ENCODE peak calls at places on chromosomes 4 and X, in eight cellular contexts. One of them, this sample, is unnamed.

GRCh38 chr4:14169460-14169859 is 541.9 kb upstream of the BOD1L1 start:
- DNase-seq in GM04504: no peak
- DNase-seq in GM23248: peak
- DNase-seq in Panc1: no peak
- DNase-seq in IMR-90: peak
- DNase-seq in T-helper 1 cell: no peak
- DNase-seq in GM12891: no peak
- DNase-seq in stimulated activated CD4-positive, alpha-beta T cell treated with anti-CD3 and anti-CD28 coated beads, Interleukin-4, amount 100 ng/mL, for 48 hours: no peak
- DNase-seq in this sample: no peak

GRCh38 chr4:140078366-140078765 is 75.6 kb downstream of the MAML3 start:
- DNase-seq in GM04504: no peak
- DNase-seq in Panc1: no peak
- DNase-seq in IMR-90: peak
- DNase-seq in stimulated activated CD4-positive, alpha-beta T cell treated with anti-CD3 and anti-CD28 coated beads, Interleukin-4, amount 100 ng/mL, for 48 hours: no peak
- DNase-seq in GM23248: peak
- DNase-seq in T-helper 1 cell: no peak
- DNase-seq in GM12891: no peak
- DNase-seq in this sample: no peak

GRCh38 chr4:3291969-3292570 is 751 bp upstream of the RGS12 start:
- DNase-seq in Panc1: no peak
- DNase-seq in IMR-90: no peak
- DNase-seq in GM23248: peak
- DNase-seq in T-helper 1 cell: peak
- DNase-seq in stimulated activated CD4-positive, alpha-beta T cell treated with anti-CD3 and anti-CD28 coated beads, Interleukin-4, amount 100 ng/mL, for 48 hours: no peak
- DNase-seq in GM04504: no peak
- DNase-seq in GM12891: no peak
- DNase-seq in this sample: no peak

GRCh38 chr4:116705466-116705865 is 379.9 kb downstream of the TRAM1L1 start:
- DNase-seq in GM23248: no peak
- DNase-seq in Panc1: no peak
- DNase-seq in IMR-90: no peak
- DNase-seq in GM04504: no peak
- DNase-seq in T-helper 1 cell: no peak
- DNase-seq in GM12891: no peak
- DNase-seq in stimulated activated CD4-positive, alpha-beta T cell treated with anti-CD3 and anti-CD28 coated beads, Interleukin-4, amount 100 ng/mL, for 48 hours: no peak
- DNase-seq in this sample: no peak

GRCh38 chrX:8052909-8053308 is 118.2 kb downstream of the VCX2 start:
- DNase-seq in GM04504: no peak
- DNase-seq in T-helper 1 cell: no peak
- DNase-seq in IMR-90: no peak
- DNase-seq in GM23248: no peak
- DNase-seq in GM12891: no peak
- DNase-seq in stimulated activated CD4-positive, alpha-beta T cell treated with anti-CD3 and anti-CD28 coated beads, Interleukin-4, amount 100 ng/mL, for 48 hours: no peak
- DNase-seq in Panc1: no peak
- DNase-seq in this sample: no peak

GRCh38 chrX:107213477-107213876 is 7.1 kb downstream of the DNAAF6 start:
- DNase-seq in T-helper 1 cell: no peak
- DNase-seq in GM04504: no peak
- DNase-seq in GM23248: no peak
- DNase-seq in Panc1: no peak
- DNase-seq in GM12891: no peak
- DNase-seq in IMR-90: no peak
- DNase-seq in stimulated activated CD4-positive, alpha-beta T cell treated with anti-CD3 and anti-CD28 coated beads, Interleukin-4, amount 100 ng/mL, for 48 hours: no peak
- DNase-seq in this sample: no peak

GRCh38 chr4:84019626-84020025 is 479.5 kb downstream of the NKX6-1 start:
- DNase-seq in GM23248: no peak
- DNase-seq in IMR-90: no peak
- DNase-seq in GM04504: no peak
- DNase-seq in stimulated activated CD4-positive, alpha-beta T cell treated with anti-CD3 and anti-CD28 coated beads, Interleukin-4, amount 100 ng/mL, for 48 hours: no peak
- DNase-seq in Panc1: no peak
- DNase-seq in T-helper 1 cell: no peak
- DNase-seq in GM12891: no peak
- DNase-seq in this sample: no peak

GRCh38 chr4:150784305-150784704 is 202.4 kb downstream of the MAB21L2 start:
- DNase-seq in IMR-90: no peak
- DNase-seq in T-helper 1 cell: no peak
- DNase-seq in GM04504: no peak
- DNase-seq in GM12891: no peak
- DNase-seq in stimulated activated CD4-positive, alpha-beta T cell treated with anti-CD3 and anti-CD28 coated beads, Interleukin-4, amount 100 ng/mL, for 48 hours: no peak
- DNase-seq in GM23248: no peak
- DNase-seq in Panc1: no peak
- DNase-seq in this sample: no peak

GRCh38 chr4:95044204-95044848 is 286.6 kb downstream of the BMPR1B start:
- DNase-seq in GM12891: no peak
- DNase-seq in stimulated activated CD4-positive, alpha-beta T cell treated with anti-CD3 and anti-CD28 coated beads, Interleukin-4, amount 100 ng/mL, for 48 hours: no peak
- DNase-seq in IMR-90: no peak
- DNase-seq in Panc1: no peak
- DNase-seq in GM23248: no peak
- DNase-seq in GM04504: no peak
- DNase-seq in T-helper 1 cell: no peak
- DNase-seq in this sample: no peak

GRCh38 chr4:1081689-1082040 is 31.7 kb downstream of the RNF212 start:
- DNase-seq in T-helper 1 cell: no peak
- DNase-seq in IMR-90: peak
- DNase-seq in GM23248: peak
- DNase-seq in stimulated activated CD4-positive, alpha-beta T cell treated with anti-CD3 and anti-CD28 coated beads, Interleukin-4, amount 100 ng/mL, for 48 hours: no peak
- DNase-seq in GM12891: no peak
- DNase-seq in GM04504: no peak
- DNase-seq in Panc1: no peak
- DNase-seq in this sample: no peak

GRCh38 chr4:47913858-47914218 is 545 bp downstream of the NFXL1 start:
- DNase-seq in IMR-90: no peak
- DNase-seq in GM04504: no peak
- DNase-seq in Panc1: no peak
- DNase-seq in T-helper 1 cell: peak
- DNase-seq in stimulated activated CD4-positive, alpha-beta T cell treated with anti-CD3 and anti-CD28 coated beads, Interleukin-4, amount 100 ng/mL, for 48 hours: peak
- DNase-seq in GM12891: peak
- DNase-seq in GM23248: peak
- DNase-seq in this sample: peak

GRCh38 chr4:42412251-42412650 is 15.0 kb downstream of the SHISA3 start:
- DNase-seq in GM12891: no peak
- DNase-seq in IMR-90: peak
- DNase-seq in GM04504: peak
- DNase-seq in Panc1: no peak
- DNase-seq in GM23248: peak
- DNase-seq in stimulated activated CD4-positive, alpha-beta T cell treated with anti-CD3 and anti-CD28 coated beads, Interleukin-4, amount 100 ng/mL, for 48 hours: no peak
- DNase-seq in T-helper 1 cell: no peak
- DNase-seq in this sample: no peak

GRCh38 chr4:81003549-81004240 is 26.8 kb upstream of the BMP3 start:
- DNase-seq in stimulated activated CD4-positive, alpha-beta T cell treated with anti-CD3 and anti-CD28 coated beads, Interleukin-4, amount 100 ng/mL, for 48 hours: no peak
- DNase-seq in GM23248: no peak
- DNase-seq in Panc1: no peak
- DNase-seq in IMR-90: no peak
- DNase-seq in T-helper 1 cell: no peak
- DNase-seq in GM04504: no peak
- DNase-seq in GM12891: no peak
- DNase-seq in this sample: no peak

GRCh38 chr4:38150021-38150671 is 189.9 kb downstream of the PTTG2 start:
- DNase-seq in Panc1: no peak
- DNase-seq in stimulated activated CD4-positive, alpha-beta T cell treated with anti-CD3 and anti-CD28 coated beads, Interleukin-4, amount 100 ng/mL, for 48 hours: no peak
- DNase-seq in GM23248: peak
- DNase-seq in IMR-90: peak
- DNase-seq in GM12891: no peak
- DNase-seq in GM04504: no peak
- DNase-seq in T-helper 1 cell: no peak
- DNase-seq in this sample: no peak

GRCh38 chr4:85724801-85725548 is 250.0 kb downstream of the ARHGAP24 start:
- DNase-seq in GM23248: peak
- DNase-seq in Panc1: no peak
- DNase-seq in IMR-90: no peak
- DNase-seq in GM04504: no peak
- DNase-seq in T-helper 1 cell: no peak
- DNase-seq in GM12891: no peak
- DNase-seq in stimulated activated CD4-positive, alpha-beta T cell treated with anti-CD3 and anti-CD28 coated beads, Interleukin-4, amount 100 ng/mL, for 48 hours: no peak
- DNase-seq in this sample: no peak

GRCh38 chr4:1375051-1375721 is 28.2 kb downstream of the UVSSA start:
- DNase-seq in stimulated activated CD4-positive, alpha-beta T cell treated with anti-CD3 and anti-CD28 coated beads, Interleukin-4, amount 100 ng/mL, for 48 hours: no peak
- DNase-seq in Panc1: no peak
- DNase-seq in T-helper 1 cell: no peak
- DNase-seq in GM04504: no peak
- DNase-seq in IMR-90: no peak
- DNase-seq in GM12891: no peak
- DNase-seq in GM23248: no peak
- DNase-seq in this sample: no peak

GRCh38 chr4:142435599-142436235 is 410.4 kb downstream of the INPP4B start:
- DNase-seq in GM23248: no peak
- DNase-seq in stimulated activated CD4-positive, alpha-beta T cell treated with anti-CD3 and anti-CD28 coated beads, Interleukin-4, amount 100 ng/mL, for 48 hours: no peak
- DNase-seq in T-helper 1 cell: no peak
- DNase-seq in GM12891: no peak
- DNase-seq in IMR-90: no peak
- DNase-seq in Panc1: no peak
- DNase-seq in GM04504: no peak
- DNase-seq in this sample: no peak

GRCh38 chr4:97720869-97721432 is 422.3 kb downstream of the STPG2 start:
- DNase-seq in GM23248: no peak
- DNase-seq in stimulated activated CD4-positive, alpha-beta T cell treated with anti-CD3 and anti-CD28 coated beads, Interleukin-4, amount 100 ng/mL, for 48 hours: no peak
- DNase-seq in IMR-90: no peak
- DNase-seq in Panc1: peak
- DNase-seq in GM12891: no peak
- DNase-seq in GM04504: no peak
- DNase-seq in T-helper 1 cell: no peak
- DNase-seq in this sample: no peak

GRCh38 chr4:16157609-16158503 is 68.4 kb downstream of the TAPT1 start:
- DNase-seq in GM12891: no peak
- DNase-seq in GM23248: peak
- DNase-seq in stimulated activated CD4-positive, alpha-beta T cell treated with anti-CD3 and anti-CD28 coated beads, Interleukin-4, amount 100 ng/mL, for 48 hours: no peak
- DNase-seq in IMR-90: no peak
- DNase-seq in GM04504: no peak
- DNase-seq in T-helper 1 cell: no peak
- DNase-seq in Panc1: no peak
- DNase-seq in this sample: no peak

GRCh38 chrX:23782863-23783568 is at the start of gene SAT1:
- DNase-seq in T-helper 1 cell: peak
- DNase-seq in IMR-90: peak
- DNase-seq in stimulated activated CD4-positive, alpha-beta T cell treated with anti-CD3 and anti-CD28 coated beads, Interleukin-4, amount 100 ng/mL, for 48 hours: peak
- DNase-seq in GM04504: peak
- DNase-seq in GM23248: peak
- DNase-seq in Panc1: no peak
- DNase-seq in GM12891: peak
- DNase-seq in this sample: peak

GRCh38 chr4:24657768-24658617 is 73.6 kb upstream of the DHX15 start:
- DNase-seq in T-helper 1 cell: no peak
- DNase-seq in GM12891: peak
- DNase-seq in Panc1: no peak
- DNase-seq in stimulated activated CD4-positive, alpha-beta T cell treated with anti-CD3 and anti-CD28 coated beads, Interleukin-4, amount 100 ng/mL, for 48 hours: no peak
- DNase-seq in IMR-90: peak
- DNase-seq in GM04504: no peak
- DNase-seq in GM23248: peak
- DNase-seq in this sample: no peak

GRCh38 chrX:49249071-49249470 is 13.8 kb downstream of the CCDC22 start:
- DNase-seq in stimulated activated CD4-positive, alpha-beta T cell treated with anti-CD3 and anti-CD28 coated beads, Interleukin-4, amount 100 ng/mL, for 48 hours: no peak
- DNase-seq in GM12891: no peak
- DNase-seq in GM04504: no peak
- DNase-seq in T-helper 1 cell: no peak
- DNase-seq in IMR-90: no peak
- DNase-seq in Panc1: no peak
- DNase-seq in GM23248: no peak
- DNase-seq in this sample: no peak